ENCODE peak calls at places on chromosomes 12 and 14, in four cellular contexts. C is NCI-H510A treated with DMSO at 0.1 percent for 48 hours, Y is OCI-LY7, U is lower lobe of right lung. J is an unnamed sample.

GRCh38 chr12:56087220-56087619 is 7.3 kb downstream of the ERBB3 start:
- DNase-seq in U (peak), C (peak), Y (no peak), J (no peak)

GRCh38 chr12:56631790-56632700 is 1.9 kb upstream of the BAZ2A start:
- DNase-seq in C (peak), U (peak), Y (peak), J (no peak)

GRCh38 chr12:16605666-16606116 is 271 bp downstream of the LMO3 start:
- DNase-seq in U (peak), C (peak), Y (peak), J (no peak)

GRCh38 chr14:92108345-92109254 is 2.2 kb upstream of the ATXN3 start:
- DNase-seq in C (no peak), Y (peak), U (no peak), J (no peak)

GRCh38 chr14:81313775-81314429 is 86.2 kb downstream of the STON2 start:
- DNase-seq in C (no peak), Y (no peak), U (no peak), J (no peak)

GRCh38 chr12:111298583-111299436 is 70.1 kb downstream of the PHETA1 start:
- DNase-seq in Y (peak), U (no peak), C (peak), J (peak)

GRCh38 chr12:51238037-51238509 is 553 bp upstream of the DAZAP2 start:
- DNase-seq in C (peak), Y (peak), U (no peak), J (no peak)

GRCh38 chr12:108672054-108672453 is 38.4 kb upstream of the SELPLG start:
- DNase-seq in U (no peak), Y (no peak), C (no peak), J (no peak)

GRCh38 chr12:12506541-12506940 is 56.1 kb downstream of the DUSP16 start:
- DNase-seq in Y (no peak), C (no peak), U (no peak), J (no peak)

GRCh38 chr12:3632256-3633240 is 120.4 kb downstream of the CRACR2A start:
- DNase-seq in Y (no peak), C (no peak), U (no peak), J (no peak)

GRCh38 chr14:104183796-104184195 is 45.4 kb downstream of the KIF26A start:
- DNase-seq in C (no peak), U (no peak), Y (no peak), J (no peak)

GRCh38 chr12:30835216-30835615 is 80.5 kb upstream of the CAPRIN2 start:
- DNase-seq in U (no peak), Y (no peak), C (no peak), J (no peak)

GRCh38 chr14:89429206-89430091 is 12.4 kb upstream of the FOXN3 start:
- DNase-seq in U (no peak), C (peak), Y (peak), J (peak)

GRCh38 chr14:65179918-65180724 is 77.8 kb upstream of the MAX start:
- DNase-seq in U (no peak), Y (peak), C (no peak), J (no peak)

GRCh38 chr14:94907626-94908261 is 137.8 kb upstream of the GSC start:
- DNase-seq in C (no peak), U (no peak), Y (no peak), J (no peak)

GRCh38 chr12:121196902-121197301 is 13.0 kb upstream of the P2RX4 start:
- DNase-seq in C (no peak), U (no peak), Y (no peak), J (no peak)

GRCh38 chr12:92467886-92468285 is 234.9 kb upstream of the PLEKHG7 start:
- DNase-seq in U (no peak), C (no peak), Y (peak), J (no peak)

J was measured in hypothalamus.